ENCODE peak calls at places on chromosomes 3 and 15, in seven cellular contexts. One of them, this sample, is unnamed.
A peak's percentile ranks its signal among the peaks of the same experiment; 100 is the strongest.

GRCh38 chr3:54935869-54936268 is 8.0 kb upstream of the LRTM1 start:
- DNase-seq in CD8-positive, alpha-beta memory T cell: no peak
- DNase-seq in pancreas: no peak
- DNase-seq in Caco-2: no peak
- DNase-seq in IMR-90: no peak
- DNase-seq in psoas muscle: no peak
- DNase-seq in right cardiac atrium: no peak
- DNase-seq in this sample: no peak

GRCh38 chr15:23648920-23649515 is 1.4 kb upstream of the MAGEL2 start:
- DNase-seq in right cardiac atrium: no peak
- DNase-seq in pancreas: no peak
- DNase-seq in IMR-90: no peak
- DNase-seq in CD8-positive, alpha-beta memory T cell: no peak
- DNase-seq in psoas muscle: peak; percentile 47
- DNase-seq in Caco-2: peak; percentile 45
- DNase-seq in this sample: no peak

GRCh38 chr3:173750095-173750494 is 352.6 kb downstream of the NLGN1 start:
- DNase-seq in right cardiac atrium: no peak
- DNase-seq in IMR-90: peak; percentile 54
- DNase-seq in Caco-2: no peak
- DNase-seq in pancreas: no peak
- DNase-seq in psoas muscle: no peak
- DNase-seq in CD8-positive, alpha-beta memory T cell: no peak
- DNase-seq in this sample: no peak

GRCh38 chr15:52148409-52148808 is 35.8 kb upstream of the BCL2L10 start:
- DNase-seq in CD8-positive, alpha-beta memory T cell: no peak
- DNase-seq in right cardiac atrium: no peak
- DNase-seq in pancreas: no peak
- DNase-seq in psoas muscle: no peak
- DNase-seq in IMR-90: peak; percentile 53
- DNase-seq in Caco-2: no peak
- DNase-seq in this sample: no peak

GRCh38 chr3:65623362-65623761 is 415.4 kb downstream of the MAGI1 start:
- DNase-seq in right cardiac atrium: no peak
- DNase-seq in pancreas: no peak
- DNase-seq in psoas muscle: no peak
- DNase-seq in Caco-2: no peak
- DNase-seq in IMR-90: no peak
- DNase-seq in CD8-positive, alpha-beta memory T cell: no peak
- DNase-seq in this sample: no peak

GRCh38 chr3:115040673-115041286 is 106.3 kb downstream of the ZBTB20 start:
- DNase-seq in IMR-90: peak; percentile 52
- DNase-seq in pancreas: no peak
- DNase-seq in Caco-2: peak; percentile 25
- DNase-seq in psoas muscle: no peak
- DNase-seq in CD8-positive, alpha-beta memory T cell: peak; percentile 1
- DNase-seq in right cardiac atrium: no peak
- DNase-seq in this sample: no peak

GRCh38 chr15:74793135-74794028 is 11.5 kb downstream of the CSK start:
- DNase-seq in Caco-2: no peak
- DNase-seq in right cardiac atrium: no peak
- DNase-seq in psoas muscle: no peak
- DNase-seq in pancreas: no peak
- DNase-seq in IMR-90: no peak
- DNase-seq in CD8-positive, alpha-beta memory T cell: peak; percentile 74
- DNase-seq in this sample: no peak

GRCh38 chr3:31880020-31880419 is 101.0 kb downstream of the OSBPL10 start:
- DNase-seq in psoas muscle: no peak
- DNase-seq in right cardiac atrium: no peak
- DNase-seq in Caco-2: no peak
- DNase-seq in IMR-90: peak; percentile 8
- DNase-seq in CD8-positive, alpha-beta memory T cell: no peak
- DNase-seq in pancreas: no peak
- DNase-seq in this sample: no peak

GRCh38 chr15:65336369-65336766 is 31.9 kb downstream of the RNU5B-1 start:
- DNase-seq in Caco-2: no peak
- DNase-seq in CD8-positive, alpha-beta memory T cell: no peak
- DNase-seq in pancreas: no peak
- DNase-seq in psoas muscle: no peak
- DNase-seq in right cardiac atrium: no peak
- DNase-seq in IMR-90: no peak
- DNase-seq in this sample: peak; percentile 34

GRCh38 chr3:25069970-25070369 is 358.1 kb upstream of the RARB start:
- DNase-seq in IMR-90: no peak
- DNase-seq in pancreas: no peak
- DNase-seq in right cardiac atrium: no peak
- DNase-seq in psoas muscle: no peak
- DNase-seq in Caco-2: no peak
- DNase-seq in CD8-positive, alpha-beta memory T cell: no peak
- DNase-seq in this sample: no peak

GRCh38 chr15:101522621-101523559 is 33.4 kb upstream of the PCSK6 start:
- DNase-seq in psoas muscle: no peak
- DNase-seq in IMR-90: no peak
- DNase-seq in pancreas: no peak
- DNase-seq in CD8-positive, alpha-beta memory T cell: no peak
- DNase-seq in Caco-2: no peak
- DNase-seq in right cardiac atrium: no peak
- DNase-seq in this sample: peak; percentile 37

GRCh38 chr15:71891026-71891425 is 80.7 kb downstream of the NR2E3 start:
- DNase-seq in CD8-positive, alpha-beta memory T cell: no peak
- DNase-seq in psoas muscle: no peak
- DNase-seq in right cardiac atrium: no peak
- DNase-seq in Caco-2: no peak
- DNase-seq in IMR-90: peak; percentile 0
- DNase-seq in pancreas: no peak
- DNase-seq in this sample: no peak

GRCh38 chr15:55909036-55909811 is 84.2 kb downstream of the NEDD4 start:
- DNase-seq in IMR-90: peak; percentile 70
- DNase-seq in Caco-2: no peak
- DNase-seq in right cardiac atrium: no peak
- DNase-seq in pancreas: no peak
- DNase-seq in psoas muscle: peak; percentile 76
- DNase-seq in CD8-positive, alpha-beta memory T cell: no peak
- DNase-seq in this sample: no peak

GRCh38 chr15:89822611-89822950 is 7.9 kb upstream of the ANPEP start:
- DNase-seq in psoas muscle: no peak
- DNase-seq in right cardiac atrium: no peak
- DNase-seq in Caco-2: no peak
- DNase-seq in IMR-90: no peak
- DNase-seq in pancreas: no peak
- DNase-seq in CD8-positive, alpha-beta memory T cell: no peak
- DNase-seq in this sample: no peak
- H3K4me3 ChIP-seq in psoas muscle: no peak overlapping the region
- H3K4me3 ChIP-seq in right cardiac atrium: no peak overlapping the region
- H3K4me3 ChIP-seq in Caco-2: no peak overlapping the region
- H3K4me3 ChIP-seq in IMR-90: no peak overlapping the region
- H3K4me3 ChIP-seq in pancreas: no peak overlapping the region
- H3K4me3 ChIP-seq in CD8-positive, alpha-beta memory T cell: no peak overlapping the region
- H3K4me3 ChIP-seq in this sample: no peak overlapping the region

DNA sequence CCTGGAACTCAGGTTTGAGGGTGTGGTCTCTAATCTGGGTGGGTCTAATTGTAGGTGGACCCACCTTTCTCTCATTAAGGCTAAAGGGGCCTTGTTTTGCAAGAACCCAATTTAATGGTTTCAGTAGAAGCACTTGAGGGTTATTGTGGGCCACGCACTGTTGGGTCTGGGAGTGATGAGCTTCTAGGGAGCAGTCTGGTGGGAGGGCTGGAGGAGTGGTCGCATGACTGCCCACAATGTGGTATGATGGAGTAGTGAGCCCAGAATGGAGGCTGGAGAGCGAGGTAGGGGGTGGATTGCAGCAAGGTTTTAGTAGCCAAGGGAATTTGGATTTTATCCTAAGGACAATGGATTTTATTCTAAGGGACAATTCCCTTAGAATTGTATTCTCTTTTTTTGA is 2.7 kb downstream of the TATDN2 start:
- DNase-seq in right cardiac atrium: no peak
- DNase-seq in psoas muscle: no peak
- DNase-seq in CD8-positive, alpha-beta memory T cell: no peak
- DNase-seq in pancreas: no peak
- DNase-seq in IMR-90: no peak
- DNase-seq in Caco-2: no peak
- DNase-seq in this sample: no peak
- H3K4me3 ChIP-seq in right cardiac atrium: no peak overlapping the region
- H3K4me3 ChIP-seq in psoas muscle: peak overlapping the region; percentile 78
- H3K4me3 ChIP-seq in CD8-positive, alpha-beta memory T cell: peak overlapping the region; percentile 89
- H3K4me3 ChIP-seq in pancreas: no peak overlapping the region
- H3K4me3 ChIP-seq in IMR-90: no peak overlapping the region
- H3K4me3 ChIP-seq in Caco-2: peak overlapping the region; percentile 9
- H3K4me3 ChIP-seq in this sample: no peak overlapping the region

GRCh38 chr3:133746722-133747086 is 511 bp downstream of the TF start:
- DNase-seq in CD8-positive, alpha-beta memory T cell: no peak
- DNase-seq in right cardiac atrium: peak; percentile 24
- DNase-seq in psoas muscle: no peak
- DNase-seq in IMR-90: no peak
- DNase-seq in pancreas: peak; percentile 49
- DNase-seq in Caco-2: no peak
- DNase-seq in this sample: no peak
- H3K4me3 ChIP-seq in CD8-positive, alpha-beta memory T cell: no peak overlapping the region
- H3K4me3 ChIP-seq in right cardiac atrium: no peak overlapping the region
- H3K4me3 ChIP-seq in psoas muscle: no peak overlapping the region
- H3K4me3 ChIP-seq in IMR-90: no peak overlapping the region
- H3K4me3 ChIP-seq in pancreas: no peak overlapping the region
- H3K4me3 ChIP-seq in Caco-2: no peak overlapping the region
- H3K4me3 ChIP-seq in this sample: no peak overlapping the region

GRCh38 chr15:63043391-63044076 is 987 bp downstream of the TPM1 start:
- DNase-seq in psoas muscle: peak; percentile 72
- DNase-seq in pancreas: peak; percentile 74
- DNase-seq in Caco-2: no peak
- DNase-seq in right cardiac atrium: no peak
- DNase-seq in CD8-positive, alpha-beta memory T cell: no peak
- DNase-seq in IMR-90: no peak
- DNase-seq in this sample: peak; percentile 57

GRCh38 chr15:63042879-63043340 is 363 bp downstream of the TPM1 start:
- DNase-seq in CD8-positive, alpha-beta memory T cell: no peak
- DNase-seq in right cardiac atrium: no peak
- DNase-seq in IMR-90: no peak
- DNase-seq in Caco-2: no peak
- DNase-seq in pancreas: peak; percentile 76
- DNase-seq in psoas muscle: no peak
- DNase-seq in this sample: no peak

GRCh38 chr15:63044645-63045437 is 2.3 kb downstream of the TPM1 start:
- DNase-seq in right cardiac atrium: no peak
- DNase-seq in IMR-90: peak; percentile 68
- DNase-seq in Caco-2: peak; percentile 53
- DNase-seq in CD8-positive, alpha-beta memory T cell: no peak
- DNase-seq in pancreas: no peak
- DNase-seq in psoas muscle: peak; percentile 66
- DNase-seq in this sample: peak; percentile 84

GRCh38 chr15:63045438-63046278 is 3.1 kb downstream of the TPM1 start:
- DNase-seq in Caco-2: no peak
- DNase-seq in IMR-90: no peak
- DNase-seq in psoas muscle: no peak
- DNase-seq in right cardiac atrium: no peak
- DNase-seq in pancreas: no peak
- DNase-seq in CD8-positive, alpha-beta memory T cell: no peak
- DNase-seq in this sample: no peak

GRCh38 chr15:63044077-63044644 is 1.6 kb downstream of the TPM1 start:
- DNase-seq in Caco-2: no peak
- DNase-seq in right cardiac atrium: no peak
- DNase-seq in pancreas: no peak
- DNase-seq in IMR-90: no peak
- DNase-seq in CD8-positive, alpha-beta memory T cell: no peak
- DNase-seq in psoas muscle: no peak
- DNase-seq in this sample: no peak
- H3K4me3 ChIP-seq in Caco-2: peak overlapping the region; percentile 73
- H3K4me3 ChIP-seq in right cardiac atrium: peak overlapping the region; percentile 86
- H3K4me3 ChIP-seq in pancreas: peak overlapping the region; percentile 48
- H3K4me3 ChIP-seq in IMR-90: peak overlapping the region; percentile 84
- H3K4me3 ChIP-seq in CD8-positive, alpha-beta memory T cell: no peak overlapping the region
- H3K4me3 ChIP-seq in psoas muscle: peak overlapping the region; percentile 75
- H3K4me3 ChIP-seq in this sample: peak overlapping the region; percentile 95

GRCh38 chr15:68389936-68390790 is 41.8 kb downstream of the ITGA11 start:
- DNase-seq in pancreas: no peak
- DNase-seq in CD8-positive, alpha-beta memory T cell: no peak
- DNase-seq in psoas muscle: no peak
- DNase-seq in right cardiac atrium: no peak
- DNase-seq in IMR-90: peak; percentile 74
- DNase-seq in Caco-2: no peak
- DNase-seq in this sample: peak; percentile 53
- H3K4me3 ChIP-seq in pancreas: no peak overlapping the region
- H3K4me3 ChIP-seq in CD8-positive, alpha-beta memory T cell: no peak overlapping the region
- H3K4me3 ChIP-seq in psoas muscle: no peak overlapping the region
- H3K4me3 ChIP-seq in right cardiac atrium: no peak overlapping the region
- H3K4me3 ChIP-seq in IMR-90: no peak overlapping the region
- H3K4me3 ChIP-seq in Caco-2: no peak overlapping the region
- H3K4me3 ChIP-seq in this sample: no peak overlapping the region

GRCh38 chr3:284316-284715 is 87.8 kb downstream of the CHL1 start:
- DNase-seq in IMR-90: no peak
- DNase-seq in Caco-2: no peak
- DNase-seq in psoas muscle: no peak
- DNase-seq in right cardiac atrium: no peak
- DNase-seq in pancreas: no peak
- DNase-seq in CD8-positive, alpha-beta memory T cell: no peak
- DNase-seq in this sample: no peak

GRCh38 chr3:277873-278272 is 81.3 kb downstream of the CHL1 start:
- DNase-seq in pancreas: no peak
- DNase-seq in CD8-positive, alpha-beta memory T cell: no peak
- DNase-seq in IMR-90: no peak
- DNase-seq in psoas muscle: no peak
- DNase-seq in right cardiac atrium: no peak
- DNase-seq in Caco-2: no peak
- DNase-seq in this sample: no peak

GRCh38 chr3:279325-279724 is 82.8 kb downstream of the CHL1 start:
- DNase-seq in pancreas: no peak
- DNase-seq in right cardiac atrium: no peak
- DNase-seq in CD8-positive, alpha-beta memory T cell: no peak
- DNase-seq in Caco-2: no peak
- DNase-seq in psoas muscle: no peak
- DNase-seq in IMR-90: no peak
- DNase-seq in this sample: no peak

GRCh38 chr3:280691-281090 is 84.1 kb downstream of the CHL1 start:
- DNase-seq in right cardiac atrium: no peak
- DNase-seq in psoas muscle: no peak
- DNase-seq in CD8-positive, alpha-beta memory T cell: no peak
- DNase-seq in IMR-90: no peak
- DNase-seq in Caco-2: no peak
- DNase-seq in pancreas: no peak
- DNase-seq in this sample: no peak

DNA sequence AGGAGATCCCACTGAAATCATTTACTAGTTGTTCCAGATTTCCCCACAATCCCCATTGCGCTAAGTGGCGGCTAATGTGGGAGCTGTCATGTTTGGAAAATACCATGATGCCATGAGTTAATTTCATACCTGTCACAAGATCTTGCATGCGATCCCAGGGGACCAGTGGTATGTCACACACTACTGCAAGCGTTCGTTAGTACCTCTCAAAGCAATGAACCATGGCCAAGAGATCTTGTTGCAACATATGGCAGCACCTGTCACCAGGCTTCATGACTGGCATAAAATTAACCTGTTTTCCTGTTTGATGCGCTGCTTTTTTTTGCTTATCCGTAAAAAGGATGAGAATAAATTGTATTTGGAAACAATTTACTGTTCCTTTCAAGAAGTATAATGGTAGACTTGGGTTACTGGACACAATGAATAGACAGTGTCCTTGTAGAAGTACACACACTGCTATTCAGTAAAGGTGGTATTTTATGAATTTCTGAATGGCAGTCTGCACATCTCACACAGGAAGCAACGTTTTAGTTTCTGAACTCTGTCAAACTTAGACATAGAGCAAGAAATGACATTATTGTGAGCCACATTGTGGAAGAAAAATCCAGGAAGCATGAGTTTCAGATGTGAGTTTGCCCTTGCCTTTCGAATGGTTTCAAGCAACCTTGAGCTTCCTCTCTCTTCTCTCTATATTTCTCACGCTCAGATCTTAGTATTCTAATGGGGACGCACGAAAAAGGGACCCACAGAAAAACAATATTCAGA is 81.9 kb downstream of the CHL1 start:
- DNase-seq in IMR-90: no peak
- DNase-seq in Caco-2: no peak
- DNase-seq in psoas muscle: peak; percentile 54
- DNase-seq in CD8-positive, alpha-beta memory T cell: no peak
- DNase-seq in right cardiac atrium: no peak
- DNase-seq in pancreas: no peak
- DNase-seq in this sample: no peak
- H3K4me3 ChIP-seq in IMR-90: no peak overlapping the region
- H3K4me3 ChIP-seq in Caco-2: no peak overlapping the region
- H3K4me3 ChIP-seq in psoas muscle: no peak overlapping the region
- H3K4me3 ChIP-seq in CD8-positive, alpha-beta memory T cell: no peak overlapping the region
- H3K4me3 ChIP-seq in right cardiac atrium: no peak overlapping the region
- H3K4me3 ChIP-seq in pancreas: no peak overlapping the region
- H3K4me3 ChIP-seq in this sample: no peak overlapping the region